ENCODE peak calls at places on chromosomes 2 and 18, in seven cellular contexts. One of them, this sample, is unnamed.
A peak's percentile ranks its signal among the peaks of the same experiment; 100 is the strongest.

GRCh38 chr2:19369341-19369955 is 11.0 kb upstream of the OSR1 start:
- DNase-seq in uterus: no peak
- DNase-seq in upper lobe of right lung: no peak
- DNase-seq in fibroblast of lung: peak; percentile 72
- DNase-seq in psoas muscle: no peak
- DNase-seq in CD4-positive, alpha-beta memory T cell: no peak
- DNase-seq in spleen: no peak
- DNase-seq in this sample: no peak

GRCh38 chr2:150234787-150235512 is 252.5 kb downstream of the RND3 start:
- DNase-seq in spleen: no peak
- DNase-seq in CD4-positive, alpha-beta memory T cell: no peak
- DNase-seq in psoas muscle: no peak
- DNase-seq in uterus: no peak
- DNase-seq in fibroblast of lung: peak; percentile 96
- DNase-seq in upper lobe of right lung: no peak
- DNase-seq in this sample: no peak

GRCh38 chr2:19982268-19982667 is 7.6 kb downstream of the WDR35 start:
- DNase-seq in fibroblast of lung: peak; percentile 38
- DNase-seq in CD4-positive, alpha-beta memory T cell: no peak
- DNase-seq in upper lobe of right lung: no peak
- DNase-seq in uterus: no peak
- DNase-seq in psoas muscle: no peak
- DNase-seq in spleen: no peak
- DNase-seq in this sample: no peak

GRCh38 chr2:120609826-120610395 is 125.8 kb upstream of the GLI2 start:
- DNase-seq in psoas muscle: no peak
- DNase-seq in fibroblast of lung: no peak
- DNase-seq in uterus: no peak
- DNase-seq in spleen: no peak
- DNase-seq in CD4-positive, alpha-beta memory T cell: no peak
- DNase-seq in upper lobe of right lung: no peak
- DNase-seq in this sample: no peak

GRCh38 chr2:85750509-85751299 is 3.1 kb upstream of the ATOH8 start:
- DNase-seq in psoas muscle: peak; percentile 75
- DNase-seq in uterus: peak; percentile 70
- DNase-seq in upper lobe of right lung: peak; percentile 86
- DNase-seq in fibroblast of lung: peak; percentile 70
- DNase-seq in spleen: peak; percentile 86
- DNase-seq in CD4-positive, alpha-beta memory T cell: no peak
- DNase-seq in this sample: no peak

GRCh38 chr2:145654156-145654555 is 1134.2 kb upstream of the ZEB2 start:
- DNase-seq in psoas muscle: no peak
- DNase-seq in CD4-positive, alpha-beta memory T cell: no peak
- DNase-seq in upper lobe of right lung: no peak
- DNase-seq in fibroblast of lung: no peak
- DNase-seq in spleen: no peak
- DNase-seq in uterus: no peak
- DNase-seq in this sample: no peak

GRCh38 chr2:240956935-240957655 is 41.3 kb upstream of the SNED1 start:
- DNase-seq in psoas muscle: peak; percentile 8
- DNase-seq in uterus: no peak
- DNase-seq in upper lobe of right lung: no peak
- DNase-seq in spleen: peak; percentile 68
- DNase-seq in CD4-positive, alpha-beta memory T cell: no peak
- DNase-seq in fibroblast of lung: no peak
- DNase-seq in this sample: no peak

GRCh38 chr2:48248251-48248933 is 281.6 kb upstream of the STON1 start:
- DNase-seq in fibroblast of lung: peak; percentile 93
- DNase-seq in spleen: no peak
- DNase-seq in psoas muscle: no peak
- DNase-seq in uterus: no peak
- DNase-seq in upper lobe of right lung: no peak
- DNase-seq in CD4-positive, alpha-beta memory T cell: no peak
- DNase-seq in this sample: no peak

GRCh38 chr2:203579131-203579643 is 44.1 kb upstream of the RAPH1 start:
- DNase-seq in fibroblast of lung: peak; percentile 60
- DNase-seq in spleen: no peak
- DNase-seq in uterus: no peak
- DNase-seq in CD4-positive, alpha-beta memory T cell: no peak
- DNase-seq in psoas muscle: no peak
- DNase-seq in upper lobe of right lung: no peak
- DNase-seq in this sample: no peak

GRCh38 chr2:223797073-223797472 is 40.3 kb downstream of the AP1S3 start:
- DNase-seq in uterus: no peak
- DNase-seq in psoas muscle: no peak
- DNase-seq in CD4-positive, alpha-beta memory T cell: no peak
- DNase-seq in fibroblast of lung: peak; percentile 70
- DNase-seq in upper lobe of right lung: no peak
- DNase-seq in spleen: no peak
- DNase-seq in this sample: no peak

GRCh38 chr18:22674300-22674699 is 256.6 kb upstream of the CTAGE1 start:
- DNase-seq in uterus: no peak
- DNase-seq in fibroblast of lung: peak; percentile 88
- DNase-seq in spleen: no peak
- DNase-seq in psoas muscle: no peak
- DNase-seq in CD4-positive, alpha-beta memory T cell: no peak
- DNase-seq in upper lobe of right lung: no peak
- DNase-seq in this sample: no peak

GRCh38 chr18:12307871-12308385 is at the start of gene TUBB6:
- DNase-seq in CD4-positive, alpha-beta memory T cell: no peak
- DNase-seq in spleen: peak; percentile 81
- DNase-seq in uterus: peak; percentile 83
- DNase-seq in fibroblast of lung: peak; percentile 80
- DNase-seq in upper lobe of right lung: peak; percentile 88
- DNase-seq in psoas muscle: peak; percentile 84
- DNase-seq in this sample: no peak

GRCh38 chr18:13530879-13531387 is 195.4 kb downstream of the FAM210A start:
- DNase-seq in fibroblast of lung: peak; percentile 31
- DNase-seq in uterus: no peak
- DNase-seq in spleen: no peak
- DNase-seq in CD4-positive, alpha-beta memory T cell: no peak
- DNase-seq in upper lobe of right lung: no peak
- DNase-seq in psoas muscle: peak; percentile 67
- DNase-seq in this sample: peak; percentile 64

GRCh38 chr18:47403949-47404348 is 152.5 kb upstream of the SKOR2 start:
- DNase-seq in fibroblast of lung: no peak
- DNase-seq in CD4-positive, alpha-beta memory T cell: no peak
- DNase-seq in spleen: no peak
- DNase-seq in uterus: no peak
- DNase-seq in psoas muscle: no peak
- DNase-seq in upper lobe of right lung: no peak
- DNase-seq in this sample: no peak

GRCh38 chr2:157404363-157404762 is 39.5 kb downstream of the CYTIP start:
- DNase-seq in CD4-positive, alpha-beta memory T cell: peak; percentile 86
- DNase-seq in uterus: no peak
- DNase-seq in psoas muscle: no peak
- DNase-seq in spleen: peak; percentile 78
- DNase-seq in upper lobe of right lung: no peak
- DNase-seq in fibroblast of lung: no peak
- DNase-seq in this sample: no peak

GRCh38 chr18:21341141-21341540 is 99.1 kb downstream of the GREB1L start:
- DNase-seq in upper lobe of right lung: no peak
- DNase-seq in psoas muscle: no peak
- DNase-seq in CD4-positive, alpha-beta memory T cell: no peak
- DNase-seq in uterus: no peak
- DNase-seq in spleen: no peak
- DNase-seq in fibroblast of lung: no peak
- DNase-seq in this sample: no peak

DNA sequence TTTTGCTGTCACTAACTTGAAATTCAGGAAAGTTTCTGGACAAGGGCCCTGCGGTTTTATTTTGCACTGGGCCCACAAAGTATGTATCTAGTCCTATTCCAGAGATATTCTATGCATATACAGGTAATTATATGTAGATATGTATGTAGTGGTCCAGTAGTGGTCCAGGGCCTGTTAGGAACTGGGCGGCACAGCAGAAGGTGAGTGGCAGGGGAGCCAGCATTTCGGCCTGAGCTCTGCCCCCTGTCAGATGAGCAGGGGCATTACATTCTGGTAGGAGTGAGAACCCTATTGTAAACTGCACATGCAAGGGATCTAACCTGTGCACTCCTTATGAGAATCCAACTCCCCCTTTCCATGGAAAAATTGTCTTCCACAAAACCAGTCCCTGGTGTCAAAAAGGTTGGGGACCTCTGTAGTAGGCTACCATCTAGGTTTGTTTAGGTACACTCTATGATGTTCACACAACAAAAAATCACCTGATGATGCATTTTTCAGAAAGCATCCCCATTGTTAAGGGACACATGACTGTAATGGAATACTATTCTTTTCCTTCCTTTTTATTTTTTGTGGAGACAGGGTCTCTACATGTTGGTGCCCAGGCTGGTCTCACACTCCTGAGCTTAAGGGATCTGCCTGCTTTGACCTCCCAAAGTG is 2.8 kb upstream of the PPP4R3B start:
- DNase-seq in uterus: no peak
- DNase-seq in CD4-positive, alpha-beta memory T cell: no peak
- DNase-seq in upper lobe of right lung: no peak
- DNase-seq in fibroblast of lung: no peak
- DNase-seq in psoas muscle: no peak
- DNase-seq in spleen: peak; percentile 62
- DNase-seq in this sample: no peak
- H3K4me3 ChIP-seq in uterus: no peak overlapping the region
- H3K4me3 ChIP-seq in CD4-positive, alpha-beta memory T cell: no peak overlapping the region
- H3K4me3 ChIP-seq in upper lobe of right lung: no peak overlapping the region
- H3K4me3 ChIP-seq in fibroblast of lung: no peak overlapping the region
- H3K4me3 ChIP-seq in psoas muscle: peak overlapping the region; percentile 95
- H3K4me3 ChIP-seq in spleen: no peak overlapping the region
- H3K4me3 ChIP-seq in this sample: no peak overlapping the region

GRCh38 chr2:197496695-197497094 is 2.9 kb downstream of the HSPD1 start:
- DNase-seq in fibroblast of lung: no peak
- DNase-seq in uterus: no peak
- DNase-seq in psoas muscle: no peak
- DNase-seq in spleen: no peak
- DNase-seq in CD4-positive, alpha-beta memory T cell: no peak
- DNase-seq in upper lobe of right lung: no peak
- DNase-seq in this sample: no peak

GRCh38 chr2:197497301-197497700 is 2.3 kb downstream of the HSPD1 start:
- DNase-seq in uterus: no peak
- DNase-seq in upper lobe of right lung: no peak
- DNase-seq in spleen: no peak
- DNase-seq in CD4-positive, alpha-beta memory T cell: no peak
- DNase-seq in psoas muscle: no peak
- DNase-seq in fibroblast of lung: no peak
- DNase-seq in this sample: no peak

GRCh38 chr2:197498627-197498936 is 1.1 kb downstream of the HSPD1 start:
- DNase-seq in psoas muscle: no peak
- DNase-seq in fibroblast of lung: no peak
- DNase-seq in upper lobe of right lung: no peak
- DNase-seq in uterus: no peak
- DNase-seq in CD4-positive, alpha-beta memory T cell: no peak
- DNase-seq in spleen: no peak
- DNase-seq in this sample: no peak

GRCh38 chr2:197498937-197499593 is 575 bp downstream of the HSPD1 start:
- DNase-seq in psoas muscle: peak; percentile 56
- DNase-seq in uterus: peak; percentile 40
- DNase-seq in CD4-positive, alpha-beta memory T cell: peak; percentile 59
- DNase-seq in spleen: peak; percentile 93
- DNase-seq in upper lobe of right lung: peak; percentile 85
- DNase-seq in fibroblast of lung: peak; percentile 52
- DNase-seq in this sample: peak; percentile 91

GRCh38 chr2:197495433-197496134 is 4.1 kb downstream of the HSPD1 start:
- DNase-seq in CD4-positive, alpha-beta memory T cell: no peak
- DNase-seq in spleen: no peak
- DNase-seq in uterus: no peak
- DNase-seq in upper lobe of right lung: no peak
- DNase-seq in fibroblast of lung: no peak
- DNase-seq in psoas muscle: no peak
- DNase-seq in this sample: no peak
- H3K36me3 ChIP-seq in CD4-positive, alpha-beta memory T cell: peaks cover 43% of the 10 kb centered on the region
- H3K36me3 ChIP-seq in spleen: peaks cover 41% of the 10 kb centered on the region
- H3K36me3 ChIP-seq in uterus: no peaks in the 10 kb centered on the region
- H3K36me3 ChIP-seq in upper lobe of right lung: peaks cover 68% of the 10 kb centered on the region
- H3K36me3 ChIP-seq in fibroblast of lung: peaks cover 11% of the 10 kb centered on the region
- H3K36me3 ChIP-seq in psoas muscle: peaks cover 9% of the 10 kb centered on the region
- H3K36me3 ChIP-seq in this sample: peaks cover 67% of the 10 kb centered on the region

GRCh38 chr2:235371018-235371417 is 122.8 kb upstream of the AGAP1 start:
- DNase-seq in upper lobe of right lung: no peak
- DNase-seq in CD4-positive, alpha-beta memory T cell: no peak
- DNase-seq in fibroblast of lung: no peak
- DNase-seq in psoas muscle: no peak
- DNase-seq in spleen: no peak
- DNase-seq in uterus: no peak
- DNase-seq in this sample: no peak

GRCh38 chr2:235366847-235367246 is 127.0 kb upstream of the AGAP1 start:
- DNase-seq in CD4-positive, alpha-beta memory T cell: no peak
- DNase-seq in spleen: no peak
- DNase-seq in psoas muscle: no peak
- DNase-seq in uterus: no peak
- DNase-seq in upper lobe of right lung: no peak
- DNase-seq in fibroblast of lung: no peak
- DNase-seq in this sample: no peak

GRCh38 chr2:235360446-235360845 is 133.4 kb upstream of the AGAP1 start:
- DNase-seq in spleen: no peak
- DNase-seq in upper lobe of right lung: no peak
- DNase-seq in uterus: no peak
- DNase-seq in CD4-positive, alpha-beta memory T cell: no peak
- DNase-seq in psoas muscle: no peak
- DNase-seq in fibroblast of lung: no peak
- DNase-seq in this sample: no peak

DNA sequence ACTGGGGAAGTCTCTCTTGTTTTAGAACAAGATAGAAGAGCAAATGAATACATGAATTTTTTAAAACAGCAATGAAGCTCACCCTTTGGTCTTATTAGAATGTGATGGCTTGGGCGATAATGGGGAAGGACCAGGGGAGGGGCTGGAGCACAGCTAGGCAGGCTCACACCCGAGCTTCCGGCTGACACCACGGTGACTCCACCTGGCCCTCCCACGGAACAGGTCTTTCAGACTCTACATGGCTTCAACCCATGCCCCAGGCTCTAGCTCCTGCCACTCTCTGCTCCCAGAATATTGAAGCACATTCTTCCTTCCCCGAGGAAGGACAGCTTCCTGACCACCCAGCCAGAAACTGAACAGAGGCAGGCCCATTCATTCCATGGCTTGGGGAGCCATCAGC is 127.5 kb upstream of the AGAP1 start:
- DNase-seq in upper lobe of right lung: no peak
- DNase-seq in uterus: no peak
- DNase-seq in psoas muscle: no peak
- DNase-seq in fibroblast of lung: no peak
- DNase-seq in CD4-positive, alpha-beta memory T cell: no peak
- DNase-seq in spleen: no peak
- DNase-seq in this sample: no peak
- H3K4me3 ChIP-seq in upper lobe of right lung: no peak overlapping the region
- H3K4me3 ChIP-seq in uterus: no peak overlapping the region
- H3K4me3 ChIP-seq in psoas muscle: no peak overlapping the region
- H3K4me3 ChIP-seq in fibroblast of lung: no peak overlapping the region
- H3K4me3 ChIP-seq in CD4-positive, alpha-beta memory T cell: no peak overlapping the region
- H3K4me3 ChIP-seq in spleen: no peak overlapping the region
- H3K4me3 ChIP-seq in this sample: no peak overlapping the region

DNA sequence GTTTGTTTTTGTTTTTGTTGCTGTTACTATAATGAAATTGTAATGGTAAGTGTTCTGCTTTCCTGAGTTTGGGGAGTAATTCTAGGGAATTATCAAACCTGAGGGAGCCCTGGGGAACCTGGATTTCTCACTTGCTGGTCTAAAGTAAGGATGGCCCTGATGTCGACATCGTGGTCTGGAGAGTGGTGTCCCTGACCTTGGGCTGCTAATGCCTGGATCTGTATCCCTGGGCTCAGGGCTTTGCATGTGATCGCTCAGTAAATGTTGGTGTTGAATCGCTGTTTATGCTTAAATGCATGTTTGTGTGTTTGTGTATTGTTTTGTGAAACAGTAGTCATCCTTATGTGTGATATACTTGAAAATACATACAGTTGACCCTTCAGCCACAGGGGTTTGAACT is 6.1 kb downstream of the ACP1 start:
- DNase-seq in psoas muscle: no peak
- DNase-seq in CD4-positive, alpha-beta memory T cell: no peak
- DNase-seq in fibroblast of lung: no peak
- DNase-seq in spleen: no peak
- DNase-seq in uterus: no peak
- DNase-seq in upper lobe of right lung: no peak
- DNase-seq in this sample: peak; percentile 60
- H3K36me3 ChIP-seq in psoas muscle: no peaks in the 10 kb centered on the region
- H3K36me3 ChIP-seq in CD4-positive, alpha-beta memory T cell: peaks cover 31% of the 10 kb centered on the region
- H3K36me3 ChIP-seq in fibroblast of lung: peaks cover 2% of the 10 kb centered on the region
- H3K36me3 ChIP-seq in spleen: peaks cover 26% of the 10 kb centered on the region
- H3K36me3 ChIP-seq in uterus: no peaks in the 10 kb centered on the region
- H3K36me3 ChIP-seq in upper lobe of right lung: peaks cover 37% of the 10 kb centered on the region
- H3K36me3 ChIP-seq in this sample: no peaks in the 10 kb centered on the region